ENCODE peak calls at places on chromosomes 2 and 18, in ten cellular contexts. J is WERI-Rb-1, F is GM23338, W is A549, Y is IMR-90, H is cardiac fibroblast, C is heart right ventricle, M is hepatocyte, E is Panc1, Q is bronchial epithelial cell. A is an unnamed sample.

GRCh38 chr2:95074663-95075439 is 46.8 kb downstream of the MRPS5 start:
- DNase-seq in C (no peak), W (no peak), J (no peak), E (no peak), Y (no peak), M (peak; percentile 2), F (no peak), H (no peak), Q (no peak), A (no peak)

GRCh38 chr2:110204408-110205385 is at the start of gene NPHP1:
- DNase-seq in J (peak; percentile 82), M (peak; percentile 93), Y (peak; percentile 75), E (no peak), F (peak; percentile 90), Q (peak; percentile 65), C (peak; percentile 87), W (peak; percentile 82), H (peak; percentile 88), A (peak; percentile 26)

GRCh38 chr2:65436825-65437221 is 4.4 kb upstream of the SPRED2 start:
- DNase-seq in W (no peak), C (no peak), H (no peak), J (peak; percentile 28), F (peak; percentile 42), Q (no peak), Y (no peak), M (no peak), E (no peak), A (peak; percentile 83)

GRCh38 chr2:42210203-42210602 is 41.0 kb downstream of the EML4 start:
- DNase-seq in C (no peak), J (no peak), E (no peak), Q (no peak), W (no peak), M (no peak), Y (no peak), H (no peak), F (no peak), A (no peak)

GRCh38 chr18:23580677-23581367 is 5.5 kb downstream of the NPC1 start:
- DNase-seq in Y (peak; percentile 94), M (no peak), H (peak; percentile 51), W (no peak), F (no peak), E (no peak), C (no peak), Q (no peak), J (no peak), A (no peak)

GRCh38 chr2:219309278-219309677 is at the start of gene PTPRN:
- DNase-seq in F (peak; percentile 96), H (no peak), W (no peak), Y (peak; percentile 87), M (peak; percentile 27), C (no peak), E (no peak), Q (no peak), J (peak; percentile 92), A (no peak)

GRCh38 chr2:44200759-44201158 is 32.1 kb downstream of the PPM1B start:
- DNase-seq in Y (no peak), M (no peak), J (no peak), E (no peak), W (no peak), F (no peak), C (no peak), H (no peak), Q (no peak), A (no peak)

GRCh38 chr2:40355451-40355850 is 96.4 kb downstream of the SLC8A1 start:
- DNase-seq in M (no peak), F (no peak), C (no peak), Y (no peak), J (no peak), Q (no peak), E (no peak), W (no peak), H (no peak), A (no peak)

GRCh38 chr18:42048150-42048549 is 93.1 kb downstream of the PIK3C3 start:
- DNase-seq in C (no peak), W (no peak), M (peak; percentile 65), H (peak; percentile 93), Y (peak; percentile 93), J (no peak), Q (peak; percentile 96), E (no peak), F (no peak), A (no peak)

GRCh38 chr2:31428001-31428418 is 13.5 kb upstream of the XDH start:
- DNase-seq in M (no peak), Q (peak; percentile 65), W (no peak), C (no peak), F (peak; percentile 39), J (peak; percentile 16), Y (peak; percentile 20), H (peak; percentile 66), E (no peak), A (no peak)

GRCh38 chr2:29650634-29651097 is 270.7 kb downstream of the ALK start:
- DNase-seq in J (no peak), Y (no peak), W (no peak), C (no peak), E (no peak), F (no peak), M (peak; percentile 29), Q (peak; percentile 51), H (no peak), A (no peak)

GRCh38 chr2:54604771-54605350 is 118.6 kb upstream of the EML6 start:
- DNase-seq in W (no peak), H (peak; percentile 50), Q (no peak), J (no peak), Y (no peak), E (no peak), C (peak; percentile 50), M (no peak), F (no peak), A (no peak)

GRCh38 chr2:191899442-191899841 is 52.6 kb upstream of the CAVIN2 start:
- DNase-seq in H (peak; percentile 94), F (no peak), Y (peak; percentile 91), W (no peak), J (no peak), Q (peak; percentile 94), E (peak; percentile 69), C (no peak), M (no peak), A (no peak)

GRCh38 chr2:191895195-191895594 is 48.3 kb upstream of the CAVIN2 start:
- DNase-seq in Q (no peak), Y (no peak), F (no peak), C (no peak), W (no peak), E (no peak), H (no peak), J (no peak), M (no peak), A (no peak)

GRCh38 chr2:191895743-191896142 is 48.9 kb upstream of the CAVIN2 start:
- DNase-seq in W (no peak), E (no peak), H (no peak), Q (no peak), C (no peak), J (no peak), Y (no peak), M (no peak), F (no peak), A (no peak)

GRCh38 chr2:191905336-191905735 is 58.4 kb upstream of the CAVIN2 start:
- DNase-seq in C (no peak), Y (no peak), J (no peak), Q (no peak), H (no peak), F (peak; percentile 49), M (no peak), E (no peak), W (no peak), A (no peak)

DNA sequence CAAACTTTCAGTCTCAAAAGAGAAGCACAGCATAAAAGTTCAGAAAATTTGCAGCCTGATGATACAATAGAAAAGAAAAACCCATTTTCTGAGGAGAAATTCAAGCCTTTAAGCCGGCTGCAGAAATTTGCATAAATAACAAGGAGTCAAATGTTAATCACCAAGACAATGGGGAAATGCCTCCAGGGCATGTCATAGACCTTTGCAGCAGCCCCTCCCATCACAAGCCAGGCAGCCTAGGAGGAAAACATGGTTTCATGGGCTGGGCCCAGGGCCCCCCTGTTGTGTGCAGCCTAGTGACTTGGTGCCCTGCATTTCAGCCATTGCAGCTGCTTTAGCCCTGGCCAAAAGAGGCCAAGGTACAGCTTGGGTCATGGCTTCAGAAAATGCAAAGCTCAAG is 54.1 kb upstream of the CAVIN2 start:
- DNase-seq in E (no peak), Y (no peak), Q (no peak), H (no peak), C (no peak), M (no peak), F (peak; percentile 66), J (no peak), W (no peak), A (no peak)
- H3K4me3 ChIP-seq in E (no peak overlapping the region), Y (no peak overlapping the region), Q (no peak overlapping the region), H (no peak overlapping the region), C (no peak overlapping the region), M (no peak overlapping the region), F (no peak overlapping the region), J (no peak overlapping the region), W (no peak overlapping the region), A (no peak overlapping the region)

GRCh38 chr2:26561918-26562810 is 79.0 kb downstream of the CIB4 start:
- DNase-seq in Q (peak; percentile 12), W (peak; percentile 92), Y (no peak), J (no peak), E (no peak), M (no peak), H (peak; percentile 7), F (peak; percentile 61), C (peak; percentile 46), A (no peak)
- TF ChIP-seq CTCF in Q (peak; percentile 32), W (peak; percentile 51), Y (peak; percentile 15), J (no peak), E (no peak), M (no peak), H (peak; percentile 3), F (no peak), C (peak; percentile 48), A (no peak)

DNA sequence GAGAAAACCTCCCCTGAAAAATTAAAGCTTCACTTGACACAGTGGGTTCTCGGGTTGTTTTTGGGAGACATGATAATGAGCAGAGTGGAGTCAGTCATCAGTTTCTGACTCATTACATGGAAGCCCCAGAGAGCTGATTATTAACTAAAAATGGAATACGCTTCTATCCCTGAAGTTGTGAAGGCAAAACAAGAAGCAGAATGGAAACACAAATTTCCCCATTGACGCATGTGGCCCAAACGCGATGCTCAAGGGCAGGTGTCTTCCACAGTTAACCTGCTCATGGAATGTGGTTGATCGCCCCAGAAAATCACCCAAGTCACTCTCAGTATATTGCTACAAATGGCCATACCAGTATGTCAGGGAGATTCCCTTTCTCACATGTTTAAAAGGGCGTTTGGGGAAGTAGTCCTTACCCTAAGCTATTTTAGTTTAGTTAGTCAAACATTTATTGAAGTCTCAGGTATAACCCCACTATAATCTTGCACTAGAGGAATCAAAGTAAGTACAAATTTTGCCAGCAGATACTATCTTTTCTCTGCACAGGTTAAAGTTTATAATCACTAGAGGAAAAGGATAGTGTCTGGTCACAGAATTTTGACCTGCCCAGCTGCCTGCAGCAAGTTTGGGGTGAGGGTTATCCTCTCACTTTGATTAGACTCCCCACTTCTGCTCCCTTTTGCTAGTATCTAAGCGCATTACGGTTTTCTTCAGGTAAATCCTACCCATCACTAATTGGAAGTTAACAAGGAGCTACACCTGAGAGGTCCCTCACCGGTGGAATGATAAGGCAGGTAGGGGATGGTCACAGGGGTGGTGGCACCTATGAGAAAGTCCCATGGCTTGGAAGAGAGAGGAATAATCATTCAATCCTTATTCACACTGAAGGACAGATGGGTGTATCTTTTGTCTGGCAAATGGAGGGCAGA is 7.8 kb downstream of the BCL2 start:
- DNase-seq in Y (no peak), F (no peak), E (no peak), C (no peak), Q (no peak), J (no peak), W (no peak), H (no peak), M (no peak), A (no peak)
- H3K4me3 ChIP-seq in Y (no peak overlapping the region), F (no peak overlapping the region), E (no peak overlapping the region), C (no peak overlapping the region), Q (no peak overlapping the region), J (no peak overlapping the region), W (no peak overlapping the region), H (no peak overlapping the region), M (no peak overlapping the region), A (peak overlapping the region; percentile 25)

GRCh38 chr2:136796339-136796738 is 31.0 kb downstream of the THSD7B start:
- DNase-seq in Y (no peak), W (no peak), E (no peak), H (no peak), F (peak; percentile 43), C (no peak), M (no peak), J (no peak), Q (no peak), A (no peak)
- TF ChIP-seq CTCF in Y (no peak), W (no peak), E (peak; percentile 22), H (no peak), F (peak; percentile 72), C (no peak), M (peak; percentile 17), J (no peak), Q (no peak), A (peak; percentile 38)

A was measured in GM12864.